ENCODE peak calls at places on chromosome 7, in five cellular contexts. V is H7, T is fibroblast of pulmonary artery, G is thoracic aorta, W is gastrocnemius medialis. K is an unnamed sample.

GRCh38 chr7:45978010-45978681 is 57.1 kb upstream of the IGFBP3 start:
- DNase-seq in V (peak), T (peak), G (peak), W (no peak), K (peak)

GRCh38 chr7:134992626-134993179 is 6.4 kb downstream of the AGBL3 start:
- DNase-seq in V (no peak), T (peak), G (no peak), W (no peak), K (no peak)

GRCh38 chr7:129368389-129368986 is 65.7 kb upstream of the STRIP2 start:
- DNase-seq in V (no peak), T (no peak), G (no peak), W (no peak), K (no peak)

GRCh38 chr7:144854839-144855424 is 19.1 kb upstream of the TPK1 start:
- DNase-seq in V (peak), T (peak), G (no peak), W (no peak), K (no peak)

GRCh38 chr7:107209565-107209964 is 40.8 kb downstream of the HBP1 start:
- DNase-seq in V (no peak), T (no peak), G (no peak), W (no peak), K (no peak)

GRCh38 chr7:3043544-3044395 is at the start of gene CARD11:
- DNase-seq in V (peak), T (peak), G (no peak), W (no peak), K (no peak)

GRCh38 chr7:94129443-94130140 is 125.4 kb upstream of the BET1 start:
- DNase-seq in V (no peak), T (peak), G (no peak), W (no peak), K (no peak)

GRCh38 chr7:16708980-16709379 is 44.6 kb upstream of the TSPAN13 start:
- DNase-seq in V (no peak), T (peak), G (no peak), W (no peak), K (peak)

GRCh38 chr7:44368455-44368854 is 43.1 kb upstream of the CAMK2B start:
- DNase-seq in V (no peak), T (no peak), G (no peak), W (no peak), K (no peak)

GRCh38 chr7:140646931-140647647 is 6.5 kb upstream of the DENND2A start:
- DNase-seq in V (peak), T (peak), G (no peak), W (no peak), K (peak)

GRCh38 chr7:33616752-33617151 is 288.6 kb upstream of the BMPER start:
- DNase-seq in V (no peak), T (no peak), G (no peak), W (no peak), K (no peak)

GRCh38 chr7:157404845-157405481 is 68.2 kb downstream of the DNAJB6 start:
- DNase-seq in V (peak), T (peak), G (no peak), W (no peak), K (no peak)

GRCh38 chr7:85262891-85263290 is 76.0 kb upstream of the SEMA3D start:
- DNase-seq in V (no peak), T (no peak), G (no peak), W (no peak), K (no peak)

DNA sequence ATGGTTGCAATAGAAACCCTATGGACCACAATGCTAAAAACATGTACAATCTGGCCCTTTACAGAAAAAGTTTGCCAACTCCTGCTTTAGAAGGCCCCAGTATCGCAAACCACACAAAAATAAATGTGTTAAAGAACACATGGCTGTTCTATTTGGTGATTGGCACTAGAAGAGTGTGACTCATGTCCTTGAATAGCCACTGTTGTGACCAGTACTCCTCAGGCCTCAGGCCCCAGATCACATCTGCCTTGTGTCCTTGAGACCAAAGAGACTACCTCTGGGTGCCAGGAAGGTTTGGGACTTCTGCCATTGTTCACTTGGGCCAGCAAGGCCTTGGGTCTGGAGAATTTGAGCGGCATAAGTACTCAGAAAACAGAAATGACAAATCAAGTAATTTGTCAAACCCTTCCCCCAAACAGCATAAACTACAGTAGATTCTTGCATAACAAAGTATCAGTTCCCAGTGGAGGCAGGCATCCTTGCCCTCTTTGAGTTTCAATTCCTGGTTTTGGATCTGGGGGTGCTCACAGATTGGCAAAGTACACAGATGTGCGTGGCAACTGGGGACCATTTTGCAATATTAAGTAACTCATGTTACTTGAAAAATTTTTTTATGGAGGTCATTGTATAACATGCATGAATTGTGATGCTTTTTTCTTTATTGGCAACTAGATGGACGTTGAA is 50.2 kb downstream of the MTURN start:
- DNase-seq in V (no peak), T (no peak), G (peak), W (peak), K (no peak)
- H3K4me3 ChIP-seq in V (no peak), T (no peak), G (no peak), W (no peak), K (no peak)

DNA sequence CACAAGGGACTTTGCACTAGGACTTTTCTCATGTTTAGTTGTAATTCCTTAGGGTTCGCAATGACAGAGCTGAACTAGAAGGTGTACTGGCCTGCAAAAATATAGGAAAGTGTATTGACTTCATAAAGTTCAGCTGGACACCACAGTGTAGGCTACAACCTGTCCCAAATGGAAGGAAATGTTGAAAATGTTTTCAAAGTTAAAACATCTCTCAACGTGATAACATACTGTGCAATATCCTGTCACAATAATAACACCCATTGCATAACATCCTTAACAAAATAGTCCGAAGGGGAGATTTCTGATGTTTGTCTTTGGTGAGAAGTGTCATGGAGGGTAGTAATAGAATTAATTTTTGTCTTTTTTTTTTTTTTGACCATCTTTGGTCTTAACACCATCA is 45.5 kb downstream of the DYNC1I1 start:
- DNase-seq in V (no peak), T (peak), G (no peak), W (no peak), K (no peak)
- H3K4me3 ChIP-seq in V (no peak), T (no peak), G (no peak), W (no peak), K (no peak)

GRCh38 chr7:52077571-52077970 is 761.0 kb upstream of the COBL start:
- DNase-seq in V (no peak), T (no peak), G (no peak), W (no peak), K (no peak)
- H3K4me3 ChIP-seq in V (no peak), T (no peak), G (no peak), W (no peak), K (no peak)

GRCh38 chr7:105788356-105788755 is 88.0 kb downstream of the ATXN7L1 start:
- DNase-seq in V (no peak), T (no peak), G (no peak), W (no peak), K (no peak)

GRCh38 chr7:105788816-105789349 is 87.5 kb downstream of the ATXN7L1 start:
- DNase-seq in V (no peak), T (no peak), G (no peak), W (no peak), K (no peak)

GRCh38 chr7:105791926-105792325 is 84.5 kb downstream of the ATXN7L1 start:
- DNase-seq in V (peak), T (no peak), G (no peak), W (no peak), K (no peak)

GRCh38 chr7:105792488-105793370 is 83.7 kb downstream of the ATXN7L1 start:
- DNase-seq in V (peak), T (peak), G (no peak), W (no peak), K (no peak)

DNA sequence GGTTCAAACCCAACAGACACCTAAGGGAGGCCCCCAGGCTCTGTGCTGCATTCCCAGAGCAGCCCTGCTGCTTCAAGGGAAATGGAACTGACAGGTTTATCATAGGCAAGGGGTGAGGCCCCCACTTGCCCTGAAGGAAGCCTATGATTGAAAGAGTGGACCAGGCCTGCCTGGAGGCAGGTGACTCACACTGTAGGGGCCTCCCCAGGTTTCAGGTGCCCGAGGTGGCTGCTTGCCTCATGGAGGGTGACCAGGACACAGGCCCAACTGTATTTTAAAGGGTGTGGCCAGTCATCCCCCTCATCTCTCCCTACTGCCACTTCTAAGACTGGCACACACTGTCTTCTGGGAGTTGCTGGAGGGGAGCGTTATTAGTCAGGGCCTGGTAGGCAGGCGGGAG is 85.4 kb downstream of the ATXN7L1 start:
- DNase-seq in V (no peak), T (no peak), G (no peak), W (no peak), K (no peak)
- H3K4me3 ChIP-seq in V (no peak), T (no peak), G (no peak), W (no peak), K (no peak)

DNA sequence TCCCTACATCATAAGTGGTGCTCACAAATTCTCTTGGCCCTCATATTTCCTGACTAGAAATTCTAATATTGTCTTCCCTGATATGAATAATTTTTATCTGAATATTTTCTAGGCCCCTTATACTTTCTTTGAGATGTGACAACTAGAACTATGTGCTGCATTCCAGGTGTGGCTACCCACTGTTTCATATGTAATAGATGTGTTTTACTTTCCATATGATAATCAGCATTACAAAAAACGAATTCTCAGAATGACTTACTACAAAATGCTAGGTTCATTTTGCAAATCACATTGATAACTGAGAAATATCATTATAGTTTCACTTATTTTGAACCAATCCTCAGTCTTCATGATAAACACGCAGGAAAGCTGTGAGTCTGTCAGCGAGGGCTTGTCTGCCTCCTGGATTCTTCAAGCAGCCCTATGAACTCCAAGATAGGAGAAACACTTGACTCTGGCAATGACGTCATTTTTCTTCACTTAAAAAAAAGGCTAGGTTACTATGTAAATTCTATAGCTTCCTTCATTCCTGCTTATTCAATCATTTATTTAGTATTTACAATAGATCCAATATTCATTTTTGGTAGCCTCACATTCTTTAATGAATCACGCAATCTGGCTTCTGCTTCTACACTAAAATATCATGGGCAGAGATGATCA is 4.6 kb downstream of the WEE2 start:
- DNase-seq in V (no peak), T (no peak), G (no peak), W (no peak), K (no peak)
- H3K4me3 ChIP-seq in V (no peak), T (no peak), G (no peak), W (no peak), K (no peak)

DNA sequence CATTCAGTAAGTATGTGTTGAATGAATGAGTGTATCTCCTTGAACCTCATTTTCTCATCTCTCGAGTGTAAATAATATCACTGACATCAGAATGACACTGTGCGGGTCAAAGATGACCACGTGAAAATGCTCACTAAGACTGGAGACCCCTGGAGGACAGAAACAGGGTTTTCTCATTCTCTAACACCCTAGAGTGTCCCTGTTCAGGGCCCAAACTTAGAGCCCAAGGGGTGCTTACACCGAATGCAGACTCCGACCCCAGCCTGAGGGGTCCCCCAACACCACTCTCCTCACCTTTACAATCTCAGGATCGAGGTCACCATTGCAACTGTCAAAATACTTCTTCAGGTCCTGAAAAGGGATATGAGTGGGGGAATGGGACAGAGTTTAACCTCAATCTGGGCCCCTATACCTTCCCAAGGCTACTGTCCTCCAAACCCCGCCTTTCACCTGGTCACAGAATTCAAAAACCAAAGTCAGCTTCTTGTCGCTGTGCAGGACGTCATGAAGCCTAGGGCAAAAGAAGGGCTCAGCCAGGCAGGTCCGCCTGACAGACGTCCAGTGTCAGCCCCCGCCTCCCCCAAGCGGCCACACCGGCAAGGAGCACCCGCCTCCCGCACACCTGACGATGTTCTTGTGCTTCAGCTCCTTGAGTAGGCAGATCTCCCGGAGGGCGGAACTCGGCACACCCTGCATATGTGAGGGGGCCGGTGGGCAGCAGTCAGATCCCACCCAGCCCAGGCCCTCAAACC is 1.2 kb downstream of the CDK5 start:
- DNase-seq in V (peak), T (no peak), G (no peak), W (no peak), K (no peak)
- H3K4me3 ChIP-seq in V (peak), T (peak), G (peak), W (peak), K (no peak)

GRCh38 chr7:113907617-113908016 is 11.2 kb downstream of the PPP1R3A start:
- DNase-seq in V (no peak), T (no peak), G (no peak), W (no peak), K (no peak)
- H3K4me3 ChIP-seq in V (no peak), T (no peak), G (no peak), W (peak), K (no peak)

K was measured in MG63.